ENCODE peak calls at places on chromosomes 7 and 10, in seven cellular contexts. E is CD4-positive, CD25-positive, alpha-beta regulatory T cell; Y is osteoblast; F is RWPE1; B is Panc1; V is thoracic aorta; Z is psoas muscle. I is an unnamed sample.

GRCh38 chr7:131829911-131830310 is 273.5 kb upstream of the PODXL start:
- DNase-seq in E (no peak), Y (no peak), F (no peak), B (no peak), V (no peak), Z (no peak), I (no peak)

GRCh38 chr7:48192996-48193395 is 21.7 kb downstream of the ABCA13 start:
- DNase-seq in E (no peak), Y (no peak), F (no peak), B (no peak), V (no peak), Z (no peak), I (no peak)

GRCh38 chr10:96968682-96969423 is 136.8 kb downstream of the LCOR start:
- DNase-seq in E (no peak), Y (no peak), F (no peak), B (no peak), V (no peak), Z (no peak), I (no peak)

GRCh38 chr7:50302486-50303081 is 1.9 kb upstream of the IKZF1 start:
- DNase-seq in E (no peak), Y (no peak), F (no peak), B (no peak), V (no peak), Z (no peak), I (no peak)

GRCh38 chr10:46554166-46554781 is 2.2 kb downstream of the GPRIN2 start:
- DNase-seq in E (no peak), Y (peak), F (no peak), B (no peak), V (no peak), Z (no peak), I (no peak)

GRCh38 chr7:130942211-130942964 is 208.4 kb upstream of the KLF14 start:
- DNase-seq in E (peak), Y (peak), F (no peak), B (peak), V (no peak), Z (peak), I (no peak)

GRCh38 chr10:68212721-68213352 is 19.1 kb downstream of the ATOH7 start:
- DNase-seq in E (peak), Y (peak), F (peak), B (no peak), V (no peak), Z (no peak), I (no peak)

GRCh38 chr10:47402681-47403301 is 18.7 kb upstream of the ZNF488 start:
- DNase-seq in E (no peak), Y (peak), F (peak), B (no peak), V (no peak), Z (peak), I (no peak)

GRCh38 chr7:5550831-5551230 is 127.2 kb upstream of the TNRC18 start:
- DNase-seq in E (no peak), Y (peak), F (no peak), B (no peak), V (no peak), Z (no peak), I (no peak)

GRCh38 chr7:131879424-131879823 is 323.0 kb upstream of the PODXL start:
- DNase-seq in E (no peak), Y (no peak), F (no peak), B (no peak), V (no peak), Z (no peak), I (no peak)

GRCh38 chr10:13847201-13847631 is 260.5 kb downstream of the PRPF18 start:
- DNase-seq in E (no peak), Y (no peak), F (peak), B (no peak), V (no peak), Z (no peak), I (no peak)

GRCh38 chr7:135075716-135076115 is 72.2 kb upstream of the TMEM140 start:
- DNase-seq in E (no peak), Y (no peak), F (no peak), B (no peak), V (no peak), Z (no peak), I (no peak)

GRCh38 chr10:5888352-5888751 is 1.3 kb downstream of the ANKRD16 start:
- DNase-seq in E (no peak), Y (peak), F (no peak), B (no peak), V (no peak), Z (no peak), I (no peak)

GRCh38 chr7:159229683-159230475 is 85.2 kb upstream of the VIPR2 start:
- DNase-seq in E (no peak), Y (no peak), F (no peak), B (no peak), V (no peak), Z (no peak), I (no peak)

GRCh38 chr7:154744226-154744860 is 258.6 kb downstream of the PAXIP1 start:
- DNase-seq in E (no peak), Y (peak), F (peak), B (peak), V (no peak), Z (no peak), I (peak)

GRCh38 chr10:119205926-119206602 is 1.3 kb upstream of the GRK5 start:
- DNase-seq in E (no peak), Y (peak), F (no peak), B (no peak), V (peak), Z (peak), I (peak)

GRCh38 chr7:111833461-111833860 is 271.2 kb upstream of the IMMP2L start:
- DNase-seq in E (no peak), Y (no peak), F (no peak), B (no peak), V (no peak), Z (no peak), I (no peak)

GRCh38 chr10:91632671-91633550 is at the start of gene PPP1R3C:
- DNase-seq in E (no peak), Y (peak), F (peak), B (peak), V (peak), Z (peak), I (peak)

GRCh38 chr7:2404714-2405119 is 1.3 kb downstream of the CHST12 start:
- DNase-seq in E (no peak), Y (peak), F (no peak), B (no peak), V (no peak), Z (no peak), I (no peak)

GRCh38 chr7:158829021-158829341 is 328 bp downstream of the ESYT2 start:
- DNase-seq in E (no peak), Y (no peak), F (peak), B (no peak), V (no peak), Z (peak), I (peak)

GRCh38 chr10:124171561-124171960 is 78.2 kb upstream of the CHST15 start:
- DNase-seq in E (no peak), Y (peak), F (no peak), B (no peak), V (no peak), Z (no peak), I (no peak)

GRCh38 chr7:47496064-47496665 is 85.7 kb downstream of the TNS3 start:
- DNase-seq in E (no peak), Y (peak), F (no peak), B (no peak), V (no peak), Z (no peak), I (no peak)

GRCh38 chr7:70571403-70571911 is 560.5 kb upstream of the GALNT17 start:
- DNase-seq in E (no peak), Y (no peak), F (peak), B (peak), V (no peak), Z (no peak), I (no peak)

GRCh38 chr10:17217661-17218306 is 10.3 kb upstream of the VIM start:
- DNase-seq in E (no peak), Y (peak), F (no peak), B (no peak), V (no peak), Z (no peak), I (no peak)

GRCh38 chr7:87342231-87342630 is 3.2 kb upstream of the CROT start:
- DNase-seq in E (no peak), Y (no peak), F (no peak), B (no peak), V (no peak), Z (no peak), I (no peak)

GRCh38 chr7:159023746-159024145 is 120.9 kb downstream of the VIPR2 start:
- DNase-seq in E (no peak), Y (no peak), F (no peak), B (no peak), V (no peak), Z (no peak), I (no peak)

GRCh38 chr10:35300063-35300699 is 36.1 kb upstream of the CCNY start:
- DNase-seq in E (no peak), Y (peak), F (peak), B (peak), V (peak), Z (peak), I (no peak)

GRCh38 chr10:14936584-14936983 is 17.3 kb downstream of the DCLRE1C start:
- DNase-seq in E (no peak), Y (no peak), F (no peak), B (no peak), V (no peak), Z (no peak), I (no peak)

GRCh38 chr7:144438759-144439158 is 35.3 kb upstream of the NOBOX start:
- DNase-seq in E (no peak), Y (no peak), F (no peak), B (no peak), V (no peak), Z (no peak), I (no peak)

GRCh38 chr10:107826166-107826565 is 661.7 kb upstream of the SORCS1 start:
- DNase-seq in E (no peak), Y (no peak), F (no peak), B (no peak), V (no peak), Z (no peak), I (no peak)

GRCh38 chr10:6771361-6771760 is 191.3 kb upstream of the PRKCQ start:
- DNase-seq in E (no peak), Y (no peak), F (no peak), B (no peak), V (no peak), Z (no peak), I (no peak)

GRCh38 chr10:113746188-113746950 is 5.1 kb upstream of the PLEKHS1 start:
- DNase-seq in E (no peak), Y (no peak), F (no peak), B (no peak), V (no peak), Z (no peak), I (no peak)

GRCh38 chr7:132321387-132321786 is 254.9 kb downstream of the PLXNA4 start:
- DNase-seq in E (no peak), Y (no peak), F (no peak), B (no peak), V (no peak), Z (no peak), I (no peak)

GRCh38 chr7:93307131-93307660 is 75.0 kb downstream of the VPS50 start:
- DNase-seq in E (no peak), Y (no peak), F (no peak), B (no peak), V (no peak), Z (no peak), I (no peak)

GRCh38 chr10:43396061-43396927 is 12.7 kb downstream of the HNRNPF start:
- DNase-seq in E (peak), Y (peak), F (peak), B (no peak), V (no peak), Z (peak), I (peak)

GRCh38 chr7:134892002-134892693 is 94.2 kb upstream of the AGBL3 start:
- DNase-seq in E (no peak), Y (peak), F (no peak), B (no peak), V (no peak), Z (no peak), I (no peak)

GRCh38 chr10:125120046-125120710 is 40.2 kb downstream of the CTBP2 start:
- DNase-seq in E (no peak), Y (no peak), F (no peak), B (no peak), V (no peak), Z (peak), I (no peak)

GRCh38 chr10:89690027-89690426 is 11.4 kb upstream of the KIF20B start:
- DNase-seq in E (no peak), Y (no peak), F (no peak), B (no peak), V (no peak), Z (no peak), I (no peak)

GRCh38 chr7:18495412-18496335 is at the start of gene HDAC9:
- DNase-seq in E (no peak), Y (no peak), F (no peak), B (no peak), V (no peak), Z (peak), I (no peak)
- H3K27ac ChIP-seq in E (peak), Y (peak), F (no peak), B (peak), V (peak), Z (peak), I (peak)

DNA sequence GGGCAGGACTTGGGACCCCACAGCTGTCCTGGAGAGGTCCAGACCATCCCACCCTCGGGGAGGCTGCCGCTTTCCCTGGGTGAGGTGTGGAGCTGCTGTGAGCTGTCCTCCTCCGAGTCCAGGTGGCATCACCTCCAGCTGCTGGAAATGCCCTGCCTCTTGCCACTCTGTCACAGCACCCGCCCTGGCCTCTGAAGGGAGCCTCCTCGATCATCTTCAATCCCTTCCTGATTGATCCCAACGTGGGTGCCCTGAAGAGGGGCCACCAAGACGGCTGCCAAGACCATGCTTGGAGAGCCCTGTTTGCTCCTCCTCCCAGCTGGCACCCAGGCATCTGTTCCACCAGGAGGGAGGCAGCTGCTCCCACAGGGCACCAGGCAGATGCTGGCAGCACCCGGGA is 4.6 kb downstream of the C10orf105 start:
- DNase-seq in E (no peak), Y (no peak), F (no peak), B (no peak), V (no peak), Z (no peak), I (no peak)
- H3K27ac ChIP-seq in E (peak), Y (no peak), F (no peak), B (no peak), V (no peak), Z (no peak), I (peak)

GRCh38 chr7:44099669-44100068 is 4.5 kb upstream of the AEBP1 start:
- DNase-seq in E (no peak), Y (no peak), F (no peak), B (no peak), V (no peak), Z (no peak), I (no peak)
- H3K27ac ChIP-seq in E (no peak), Y (peak), F (no peak), B (no peak), V (peak), Z (peak), I (no peak)

GRCh38 chr7:116230191-116231005 is 20.1 kb downstream of the TES start:
- DNase-seq in E (no peak), Y (no peak), F (no peak), B (no peak), V (no peak), Z (no peak), I (no peak)

GRCh38 chr7:116232920-116233319 is 22.6 kb downstream of the TES start:
- DNase-seq in E (no peak), Y (no peak), F (no peak), B (no peak), V (no peak), Z (no peak), I (no peak)

GRCh38 chr7:116234517-116235200 is 24.3 kb downstream of the TES start:
- DNase-seq in E (no peak), Y (no peak), F (no peak), B (no peak), V (no peak), Z (no peak), I (no peak)

GRCh38 chr7:116231543-116232401 is 21.4 kb downstream of the TES start:
- DNase-seq in E (no peak), Y (no peak), F (no peak), B (no peak), V (no peak), Z (no peak), I (no peak)

GRCh38 chr7:116232402-116232749 is 22.0 kb downstream of the TES start:
- DNase-seq in E (no peak), Y (no peak), F (no peak), B (no peak), V (no peak), Z (no peak), I (no peak)
- H3K27ac ChIP-seq in E (no peak), Y (peak), F (no peak), B (peak), V (peak), Z (no peak), I (no peak)

GRCh38 chr10:130136214-130137076 is at the start of gene GLRX3:
- DNase-seq in E (peak), Y (peak), F (peak), B (no peak), V (peak), Z (peak), I (peak)

GRCh38 chr10:130137077-130137448 is 872 bp downstream of the GLRX3 start:
- DNase-seq in E (no peak), Y (peak), F (peak), B (no peak), V (no peak), Z (no peak), I (no peak)

GRCh38 chr10:130135676-130136213 is 446 bp upstream of the GLRX3 start:
- DNase-seq in E (no peak), Y (no peak), F (no peak), B (no peak), V (no peak), Z (no peak), I (no peak)

GRCh38 chr10:130138479-130138866 is 2.3 kb downstream of the GLRX3 start:
- DNase-seq in E (no peak), Y (peak), F (peak), B (peak), V (no peak), Z (no peak), I (no peak)

DNA sequence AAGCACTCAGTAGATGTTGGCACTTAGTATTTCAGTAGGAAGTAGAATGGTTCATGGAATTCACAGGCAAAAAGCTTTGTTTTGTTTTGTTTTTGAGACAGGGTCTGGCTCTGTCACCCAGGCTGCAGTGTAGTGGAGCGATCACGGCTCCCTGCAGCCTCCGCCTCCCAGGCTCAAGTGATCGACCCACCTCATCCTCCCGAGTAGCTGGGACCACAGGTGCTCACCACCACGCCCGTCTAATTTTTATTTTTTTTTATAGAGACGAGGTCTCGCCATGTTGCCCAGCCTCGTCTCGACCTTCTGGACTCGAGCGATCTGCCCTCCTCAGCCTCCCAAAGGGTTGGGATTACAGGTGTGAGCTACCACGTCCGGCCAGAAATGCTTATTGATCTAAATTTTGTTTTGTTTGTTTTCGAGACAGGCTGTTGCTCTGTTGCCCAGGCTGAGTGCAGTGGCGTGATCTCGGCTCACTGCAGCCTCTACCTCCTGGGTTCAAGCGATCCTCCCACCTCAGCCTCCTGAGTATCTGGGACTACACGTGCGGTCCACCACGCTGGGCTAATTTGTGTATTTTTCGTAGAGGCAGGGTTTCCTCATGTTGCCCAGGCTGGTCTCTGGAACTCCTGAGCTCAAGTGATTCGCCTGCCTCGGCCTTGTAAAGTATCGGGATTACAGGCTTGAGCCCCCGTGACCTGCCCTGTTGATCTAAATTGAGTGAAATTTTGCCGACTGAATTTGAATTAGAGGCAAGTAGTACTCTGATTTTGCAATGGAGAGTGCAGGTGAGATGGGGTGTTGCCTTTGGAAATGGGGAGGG is 1.7 kb downstream of the GLRX3 start:
- DNase-seq in E (no peak), Y (no peak), F (no peak), B (no peak), V (no peak), Z (no peak), I (no peak)
- H3K27ac ChIP-seq in E (peak), Y (peak), F (peak), B (peak), V (no peak), Z (peak), I (no peak)

GRCh38 chr10:103696094-103696410 is 159.3 kb downstream of the SH3PXD2A start:
- DNase-seq in E (no peak), Y (peak), F (no peak), B (no peak), V (no peak), Z (no peak), I (no peak)

GRCh38 chr10:103697787-103698186 is 157.6 kb downstream of the SH3PXD2A start:
- DNase-seq in E (no peak), Y (no peak), F (no peak), B (no peak), V (no peak), Z (no peak), I (no peak)

GRCh38 chr10:103698266-103698665 is 157.1 kb downstream of the SH3PXD2A start:
- DNase-seq in E (no peak), Y (peak), F (no peak), B (no peak), V (no peak), Z (no peak), I (no peak)

GRCh38 chr10:103695584-103696005 is 159.8 kb downstream of the SH3PXD2A start:
- DNase-seq in E (no peak), Y (peak), F (no peak), B (no peak), V (no peak), Z (peak), I (no peak)

GRCh38 chr10:103696411-103697145 is 158.8 kb downstream of the SH3PXD2A start:
- DNase-seq in E (peak), Y (peak), F (peak), B (peak), V (peak), Z (peak), I (peak)
- H3K27ac ChIP-seq in E (no peak), Y (peak), F (peak), B (peak), V (peak), Z (peak), I (peak)

GRCh38 chr10:93422121-93422520 is 60.0 kb downstream of the MYOF start:
- DNase-seq in E (no peak), Y (peak), F (no peak), B (no peak), V (no peak), Z (no peak), I (no peak)
- H3K27ac ChIP-seq in E (no peak), Y (no peak), F (peak), B (peak), V (peak), Z (no peak), I (no peak)

I was measured in substantia nigra.